ENCODE peak calls at places on chromosomes 2 and 18, in seven cellular contexts. P, V, J, D, I, B and N are unnamed samples.
A peak's percentile ranks its signal among the peaks of the same experiment; 100 is the strongest.

GRCh38 chr2:107809835-107810234 is 16.9 kb upstream of the RGPD4 start:
- DNase-seq in B (no peak), P (no peak), J (no peak), I (no peak), V (no peak), D (no peak), N (no peak)

GRCh38 chr2:102337012-102337411 is 18.6 kb upstream of the IL18R1 start:
- DNase-seq in P (peak; percentile 42), J (no peak), V (no peak), D (no peak), I (no peak), B (no peak), N (no peak)

GRCh38 chr2:25149646-25150045 is 18.7 kb downstream of the POMC start:
- DNase-seq in I (no peak), P (no peak), V (no peak), B (no peak), D (no peak), J (no peak), N (no peak)

GRCh38 chr2:49490710-49491109 is 336.4 kb upstream of the FSHR start:
- DNase-seq in D (no peak), I (peak; percentile 35), V (no peak), J (peak; percentile 71), B (peak; percentile 88), P (peak; percentile 11), N (no peak)

GRCh38 chr2:207258191-207258991 is 92.6 kb upstream of the KLF7 start:
- DNase-seq in P (peak; percentile 100), D (peak; percentile 95), V (peak; percentile 100), J (no peak), I (peak; percentile 54), B (no peak), N (peak; percentile 99)

GRCh38 chr2:239767016-239767905 is 257.9 kb downstream of the NDUFA10 start:
- DNase-seq in I (no peak), P (no peak), V (no peak), D (peak; percentile 51), J (no peak), B (no peak), N (no peak)

GRCh38 chr2:179612591-179613298 is 248.7 kb downstream of the ZNF385B start:
- DNase-seq in I (no peak), J (no peak), V (no peak), P (no peak), D (no peak), B (no peak), N (no peak)

GRCh38 chr2:216013080-216013909 is at the start of gene MREG:
- DNase-seq in P (peak; percentile 79), I (peak; percentile 84), V (peak; percentile 61), D (peak; percentile 76), B (peak; percentile 88), J (peak; percentile 91), N (peak; percentile 29)

GRCh38 chr2:20226152-20226545 is 1.2 kb upstream of the SDC1 start:
- DNase-seq in I (no peak), P (no peak), J (no peak), V (no peak), D (peak; percentile 36), B (peak; percentile 31), N (no peak)

GRCh38 chr2:101698419-101699190 is 1.1 kb downstream of the MAP4K4 start:
- DNase-seq in V (no peak), I (no peak), B (no peak), J (no peak), D (no peak), P (peak; percentile 44), N (no peak)

DNA sequence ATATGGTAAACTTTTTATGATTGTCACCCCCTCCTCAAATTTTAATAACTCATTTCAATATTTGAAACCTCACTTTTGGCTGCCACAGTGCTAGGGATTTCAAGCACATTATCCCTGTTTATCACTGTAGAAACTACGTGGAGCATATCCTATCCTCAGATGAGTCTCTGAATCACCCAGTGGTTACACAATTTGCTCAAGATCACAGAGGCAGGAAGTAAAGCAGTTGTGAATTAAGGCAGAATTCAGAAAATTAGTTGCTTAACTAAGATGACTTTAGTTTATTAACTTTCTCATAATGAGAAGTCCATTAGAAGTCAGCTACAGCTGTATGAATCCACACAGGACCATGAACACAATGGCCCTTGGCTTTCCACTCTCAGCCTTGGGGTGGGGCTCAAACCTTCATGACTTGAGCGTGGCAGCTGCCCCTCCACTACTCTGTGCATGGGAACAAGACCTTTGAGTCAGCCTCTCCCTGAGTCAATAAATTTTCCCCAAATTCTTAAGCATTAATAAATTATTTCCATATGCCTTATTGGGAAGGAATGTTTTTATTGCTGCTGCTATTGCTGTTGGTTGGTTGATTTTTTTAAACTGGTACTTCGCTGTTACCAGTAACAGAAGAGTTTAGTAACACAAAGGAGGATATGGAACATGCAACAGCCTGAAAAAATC is 369.0 kb downstream of the CBLN2 start:
- DNase-seq in P (no peak), B (no peak), I (no peak), J (no peak), V (no peak), D (no peak), N (no peak)
- H3K9me3 ChIP-seq in P (no peaks in the 10 kb centered on the region), B (no peaks in the 10 kb centered on the region), I (peaks cover 23% of the 10 kb centered on the region), J (no peaks in the 10 kb centered on the region), V (peaks cover 8% of the 10 kb centered on the region), D (no peaks in the 10 kb centered on the region), N (peaks cover 5% of the 10 kb centered on the region)

GRCh38 chr2:123359636-123360035 is 665.5 kb upstream of the CNTNAP5 start:
- DNase-seq in P (no peak), B (no peak), J (no peak), D (no peak), V (no peak), I (peak; percentile 32), N (no peak)

GRCh38 chr2:123366438-123366837 is 658.6 kb upstream of the CNTNAP5 start:
- DNase-seq in V (no peak), P (no peak), D (no peak), I (no peak), J (no peak), B (no peak), N (no peak)

GRCh38 chr2:123363076-123363475 is 662.0 kb upstream of the CNTNAP5 start:
- DNase-seq in B (no peak), V (no peak), P (no peak), I (no peak), J (peak; percentile 1), D (no peak), N (no peak)

GRCh38 chr2:123362671-123363070 is 662.4 kb upstream of the CNTNAP5 start:
- DNase-seq in V (no peak), J (no peak), I (no peak), D (no peak), P (no peak), B (no peak), N (no peak)

DNA sequence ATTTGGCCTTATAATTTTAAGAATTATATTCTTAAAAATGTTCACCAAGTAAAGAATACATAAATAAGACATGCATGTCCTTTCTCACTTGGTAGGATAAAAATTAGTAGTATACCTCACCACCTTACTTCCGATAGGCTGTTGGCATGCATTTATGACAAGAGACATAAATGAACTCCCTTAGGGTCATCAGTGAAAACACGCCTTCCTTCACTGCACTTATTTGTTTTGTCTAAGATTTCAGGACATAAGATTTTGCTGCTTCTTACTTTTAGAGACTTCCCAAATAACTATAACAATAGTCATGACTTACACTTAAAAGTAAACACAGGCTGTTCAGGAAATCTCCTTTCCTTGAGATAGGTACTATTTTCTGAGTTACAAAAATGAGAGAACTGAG is 661.3 kb upstream of the CNTNAP5 start:
- DNase-seq in P (no peak), B (no peak), D (no peak), J (no peak), I (no peak), V (no peak), N (no peak)
- H3K9me3 ChIP-seq in P (peaks cover 37% of the 10 kb centered on the region), B (no peaks in the 10 kb centered on the region), D (no peaks in the 10 kb centered on the region), J (no peaks in the 10 kb centered on the region), I (no peaks in the 10 kb centered on the region), V (peaks cover 2% of the 10 kb centered on the region), N (no peaks in the 10 kb centered on the region)

DNA sequence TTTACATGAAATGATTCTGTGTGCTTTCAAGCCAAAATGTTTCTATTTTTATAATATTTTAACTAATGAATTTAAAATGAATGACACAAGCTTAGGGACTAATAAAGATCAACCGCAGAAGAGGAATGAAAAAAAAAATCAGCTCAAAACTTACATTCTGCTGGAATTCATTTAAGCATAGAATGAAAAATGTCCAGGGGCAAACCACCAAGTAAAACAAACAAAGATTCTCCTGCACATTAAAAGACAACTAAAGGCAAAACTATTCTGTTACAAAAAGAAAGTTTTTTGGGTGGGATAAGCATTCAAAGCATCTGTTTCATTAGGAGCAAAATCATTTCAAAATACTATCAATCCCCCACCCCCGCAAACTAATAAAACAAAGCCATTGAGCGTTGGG is 99.3 kb upstream of the SOX11 start:
- DNase-seq in B (no peak), I (no peak), D (no peak), P (no peak), V (peak; percentile 22), J (no peak), N (peak; percentile 6)
- H3K9me3 ChIP-seq in B (no peaks in the 10 kb centered on the region), I (peaks cover 35% of the 10 kb centered on the region), D (no peaks in the 10 kb centered on the region), P (peaks cover 17% of the 10 kb centered on the region), V (peaks cover 2% of the 10 kb centered on the region), J (no peaks in the 10 kb centered on the region), N (peaks cover 1% of the 10 kb centered on the region)

GRCh38 chr18:55650363-55650870 is 62.4 kb upstream of the TCF4 start:
- DNase-seq in B (no peak), P (peak; percentile 32), J (no peak), I (peak; percentile 37), V (peak; percentile 42), D (no peak), N (no peak)
- H3K9me3 ChIP-seq in B (no peaks in the 10 kb centered on the region), P (no peaks in the 10 kb centered on the region), J (no peaks in the 10 kb centered on the region), I (no peaks in the 10 kb centered on the region), V (no peaks in the 10 kb centered on the region), D (no peaks in the 10 kb centered on the region), N (no peaks in the 10 kb centered on the region)

GRCh38 chr18:65568866-65569265 is 181.9 kb upstream of the CDH7 start:
- DNase-seq in B (no peak), I (no peak), D (no peak), V (no peak), J (no peak), P (no peak), N (no peak)
- H3K9me3 ChIP-seq in B (no peaks in the 10 kb centered on the region), I (no peaks in the 10 kb centered on the region), D (no peaks in the 10 kb centered on the region), V (peaks cover 5% of the 10 kb centered on the region), J (no peaks in the 10 kb centered on the region), P (peaks cover 6% of the 10 kb centered on the region), N (peaks cover 2% of the 10 kb centered on the region)